ENCODE peak calls at places on chromosomes 12 and 14, in five cellular contexts. L, F, K, Q and N are unnamed samples.

GRCh38 chr14:68910540-68910939 is 68.6 kb downstream of the ACTN1 start:
- DNase-seq in F (no peak), Q (no peak), K (no peak), L (peak; percentile 37), N (no peak)

GRCh38 chr14:31025335-31026075 is at the start of gene AP4S1:
- DNase-seq in L (peak; percentile 58), K (peak; percentile 33), F (peak; percentile 39), Q (peak; percentile 53), N (peak; percentile 78)

GRCh38 chr12:113844495-113845175 is 121.5 kb downstream of the RBM19 start:
- DNase-seq in F (no peak), L (no peak), Q (no peak), K (no peak), N (no peak)

GRCh38 chr14:65103150-65103760 is 938 bp upstream of the MAX start:
- DNase-seq in L (peak; percentile 67), F (no peak), Q (peak; percentile 29), K (no peak), N (peak; percentile 16)

GRCh38 chr12:16606201-16606849 is 363 bp upstream of the LMO3 start:
- DNase-seq in Q (peak; percentile 56), K (no peak), F (peak; percentile 25), L (peak; percentile 89), N (peak; percentile 79)

GRCh38 chr14:22265319-22266140 is 323.5 kb downstream of the DAD1 start:
- DNase-seq in Q (no peak), L (peak; percentile 36), K (no peak), F (no peak), N (no peak)

GRCh38 chr12:58368001-58368400 is 426.6 kb downstream of the ATP23 start:
- DNase-seq in K (no peak), F (no peak), L (no peak), Q (no peak), N (no peak)

GRCh38 chr12:69129564-69129963 is 109.8 kb upstream of the CPSF6 start:
- DNase-seq in F (no peak), K (no peak), L (no peak), Q (no peak), N (no peak)

GRCh38 chr12:78121969-78122610 is 291.4 kb downstream of the NAV3 start:
- DNase-seq in Q (no peak), L (peak; percentile 90), K (no peak), F (no peak), N (no peak)

GRCh38 chr12:107057071-107057834 is 36.1 kb downstream of the CRY1 start:
- DNase-seq in F (no peak), Q (no peak), K (no peak), L (peak; percentile 21), N (no peak)

GRCh38 chr14:80313806-80314205 is 102.5 kb upstream of the DIO2 start:
- DNase-seq in K (no peak), Q (no peak), F (no peak), L (no peak), N (no peak)

GRCh38 chr12:4562034-4562657 is at the start of gene DYRK4:
- DNase-seq in K (peak; percentile 75), Q (peak; percentile 82), F (peak; percentile 68), L (no peak), N (peak; percentile 90)

GRCh38 chr12:32896438-32897275 is at the start of gene PKP2:
- DNase-seq in K (peak; percentile 28), Q (peak; percentile 87), F (peak; percentile 70), L (peak; percentile 49), N (peak; percentile 82)

GRCh38 chr14:99691111-99691885 is 7.2 kb downstream of the CYP46A1 start:
- DNase-seq in F (no peak), K (no peak), L (no peak), Q (no peak), N (no peak)

GRCh38 chr12:104480012-104480411 is 23.3 kb downstream of the CHST11 start:
- DNase-seq in F (no peak), Q (no peak), L (no peak), K (no peak), N (no peak)

GRCh38 chr12:31715283-31715825 is 13.5 kb downstream of the AMN1 start:
- DNase-seq in K (no peak), L (no peak), Q (no peak), F (no peak), N (no peak)

GRCh38 chr12:47753021-47754001 is 5.4 kb downstream of the RAPGEF3 start:
- DNase-seq in Q (peak; percentile 53), L (no peak), F (no peak), K (peak; percentile 84), N (peak; percentile 79)

GRCh38 chr14:35286707-35287106 is 5.5 kb upstream of the PSMA6 start:
- DNase-seq in Q (no peak), F (no peak), L (no peak), K (no peak), N (no peak)

GRCh38 chr12:124883263-124883876 is 19.7 kb upstream of the SCARB1 start:
- DNase-seq in K (no peak), Q (no peak), F (no peak), L (no peak), N (no peak)

GRCh38 chr14:102445641-102446040 is 63.9 kb downstream of the ANKRD9 start:
- DNase-seq in L (no peak), K (no peak), F (no peak), Q (no peak), N (no peak)

GRCh38 chr12:90211017-90211416 is 502.4 kb upstream of the ATP2B1 start:
- DNase-seq in K (no peak), L (peak; percentile 97), F (no peak), Q (no peak), N (no peak)

GRCh38 chr14:77076118-77076631 is 21.9 kb upstream of the CIPC start:
- DNase-seq in Q (no peak), L (no peak), K (peak; percentile 89), F (no peak), N (peak; percentile 49)

GRCh38 chr14:93035585-93035916 is 80.2 kb downstream of the ITPK1 start:
- DNase-seq in K (no peak), Q (no peak), L (no peak), F (no peak), N (no peak)

GRCh38 chr12:27095346-27095745 is 13.0 kb upstream of the C12orf71 start:
- DNase-seq in Q (no peak), K (no peak), F (no peak), L (no peak), N (no peak)

GRCh38 chr14:96136361-96136760 is 68.3 kb upstream of the BDKRB2 start:
- DNase-seq in L (no peak), Q (no peak), F (no peak), K (no peak), N (no peak)

GRCh38 chr12:123748661-123749060 is 13.4 kb upstream of the DNAH10 start:
- DNase-seq in L (no peak), K (no peak), Q (no peak), F (no peak), N (no peak)

GRCh38 chr12:105334568-105334967 is 4.1 kb downstream of the C12orf75 start:
- DNase-seq in K (no peak), L (no peak), F (no peak), Q (no peak), N (no peak)

GRCh38 chr12:6267007-6267721 is 43.3 kb upstream of the PLEKHG6 start:
- DNase-seq in F (no peak), Q (no peak), L (no peak), K (no peak), N (peak; percentile 57)

GRCh38 chr12:76444408-76444984 is 96.3 kb upstream of the BBS10 start:
- DNase-seq in Q (no peak), L (no peak), F (no peak), K (no peak), N (no peak)

GRCh38 chr14:32706672-32707071 is 232.0 kb upstream of the NPAS3 start:
- DNase-seq in L (no peak), Q (no peak), F (no peak), K (no peak), N (no peak)

DNA sequence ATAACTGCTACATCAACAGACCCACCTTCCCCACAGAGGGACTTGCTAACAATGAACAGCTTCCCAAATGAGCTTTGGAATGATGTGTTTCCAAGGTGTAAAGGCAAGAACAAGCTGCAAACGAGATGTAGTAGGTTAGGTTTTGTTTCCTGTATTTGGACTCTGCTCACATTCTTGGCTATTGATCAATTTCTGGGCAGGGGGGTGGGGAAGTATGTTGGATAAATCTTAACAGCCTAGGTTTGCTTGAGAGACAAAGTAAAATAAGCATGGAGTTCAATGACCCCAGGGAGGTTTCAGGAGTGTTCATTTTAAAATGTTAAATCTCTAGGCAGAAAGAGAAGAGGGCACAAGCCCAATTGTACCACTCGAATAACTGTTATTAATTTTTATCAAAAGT is 146.6 kb downstream of the DPY19L2 start:
- DNase-seq in L (no peak), K (no peak), Q (no peak), F (no peak), N (peak; percentile 57)
- H3K27ac ChIP-seq in L (no peak overlapping the region), K (no peak overlapping the region), Q (no peak overlapping the region), F (no peak overlapping the region), N (no peak overlapping the region)

GRCh38 chr12:79838359-79838758 is 96.5 kb downstream of the PPP1R12A start:
- DNase-seq in K (no peak), L (no peak), F (no peak), Q (no peak), N (no peak)
- H3K9me3 ChIP-seq in K (peaks cover 10% of the 10 kb centered on the region), L (peaks cover 23% of the 10 kb centered on the region), F (no peaks in the 10 kb centered on the region), Q (no peaks in the 10 kb centered on the region), N (no peaks in the 10 kb centered on the region)

GRCh38 chr12:62285284-62285683 is 25.1 kb downstream of the USP15 start:
- DNase-seq in F (no peak), K (no peak), L (no peak), Q (no peak), N (no peak)
- H3K4me1 ChIP-seq in F (peaks cover 4% of the 10 kb centered on the region), K (peaks cover 21% of the 10 kb centered on the region), L (peaks cover 14% of the 10 kb centered on the region), Q (peaks cover 17% of the 10 kb centered on the region), N (no peaks in the 10 kb centered on the region)

GRCh38 chr12:120833849-120834248 is 70.3 kb downstream of the SPPL3 start:
- DNase-seq in L (no peak), Q (no peak), F (no peak), K (no peak), N (no peak)

GRCh38 chr12:120834489-120835303 is 69.5 kb downstream of the SPPL3 start:
- DNase-seq in K (no peak), Q (no peak), L (no peak), F (no peak), N (no peak)

GRCh38 chr12:120836119-120836684 is 68.0 kb downstream of the SPPL3 start:
- DNase-seq in K (no peak), Q (no peak), L (no peak), F (no peak), N (peak; percentile 69)

GRCh38 chr12:120835304-120835612 is 68.9 kb downstream of the SPPL3 start:
- DNase-seq in Q (no peak), L (no peak), K (no peak), F (no peak), N (no peak)

GRCh38 chr12:120835657-120836056 is 68.5 kb downstream of the SPPL3 start:
- DNase-seq in K (no peak), F (no peak), Q (no peak), L (no peak), N (peak; percentile 19)
- H3K27ac ChIP-seq in K (no peak overlapping the region), F (no peak overlapping the region), Q (no peak overlapping the region), L (no peak overlapping the region), N (peak overlapping the region; percentile 59)

DNA sequence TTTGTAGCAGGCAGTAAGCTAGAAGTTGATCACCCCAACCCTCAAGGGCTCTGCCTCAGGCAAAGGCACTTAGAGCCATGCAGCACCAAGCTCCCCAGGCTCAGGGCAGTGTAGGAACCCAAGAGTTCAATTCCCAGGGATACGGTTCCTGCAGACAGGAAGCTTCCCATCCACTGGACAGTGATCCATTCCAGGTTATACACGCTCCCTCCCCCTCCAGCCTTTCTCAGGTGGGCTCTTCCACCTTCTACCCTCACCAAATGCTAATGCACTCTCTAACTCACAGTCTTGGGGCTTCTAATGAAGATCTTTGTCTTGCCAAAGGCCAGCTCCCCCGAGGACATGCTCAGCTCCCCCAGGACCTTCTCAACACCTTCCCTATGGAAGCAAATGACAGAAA is 12.7 kb downstream of the MYO1A start:
- DNase-seq in Q (no peak), K (no peak), F (no peak), L (no peak), N (no peak)
- H3K9me3 ChIP-seq in Q (no peaks in the 10 kb centered on the region), K (no peaks in the 10 kb centered on the region), F (no peaks in the 10 kb centered on the region), L (no peaks in the 10 kb centered on the region), N (no peaks in the 10 kb centered on the region)